ENCODE peak calls at places on chromosome 9, in four cellular contexts. One of them, this sample, is unnamed.

GRCh38 chr9:99971410-99971809 is 65.0 kb downstream of the STX17 start:
- DNase-seq in cardiac fibroblast: no peak
- DNase-seq in ACHN: no peak
- DNase-seq in GM13976: no peak
- DNase-seq in this sample: no peak

GRCh38 chr9:105842023-105842644 is 147.8 kb downstream of the TMEM38B start:
- DNase-seq in cardiac fibroblast: peak
- DNase-seq in ACHN: peak
- DNase-seq in GM13976: peak
- DNase-seq in this sample: peak

GRCh38 chr9:83062011-83062652 is 810 bp downstream of the RASEF start:
- DNase-seq in cardiac fibroblast: peak
- DNase-seq in ACHN: peak
- DNase-seq in GM13976: no peak
- DNase-seq in this sample: no peak

GRCh38 chr9:78777747-78778146 is 480.8 kb downstream of the PSAT1 start:
- DNase-seq in cardiac fibroblast: no peak
- DNase-seq in ACHN: no peak
- DNase-seq in GM13976: no peak
- DNase-seq in this sample: no peak

GRCh38 chr9:38263534-38263933 is 129.0 kb upstream of the ALDH1B1 start:
- DNase-seq in cardiac fibroblast: peak
- DNase-seq in ACHN: peak
- DNase-seq in GM13976: no peak
- DNase-seq in this sample: no peak

GRCh38 chr9:99261923-99262322 is 39.8 kb downstream of the SEC61B start:
- DNase-seq in cardiac fibroblast: no peak
- DNase-seq in ACHN: no peak
- DNase-seq in GM13976: no peak
- DNase-seq in this sample: no peak

GRCh38 chr9:113598883-113599282 is 135.4 kb downstream of the RGS3 start:
- DNase-seq in cardiac fibroblast: no peak
- DNase-seq in ACHN: no peak
- DNase-seq in GM13976: no peak
- DNase-seq in this sample: no peak

GRCh38 chr9:96150324-96151023 is 151.5 kb downstream of the HSD17B3 start:
- DNase-seq in cardiac fibroblast: no peak
- DNase-seq in ACHN: no peak
- DNase-seq in GM13976: no peak
- DNase-seq in this sample: no peak

GRCh38 chr9:133144142-133144886 is 19.4 kb downstream of the GBGT1 start:
- DNase-seq in cardiac fibroblast: peak
- DNase-seq in ACHN: peak
- DNase-seq in GM13976: peak
- DNase-seq in this sample: peak

GRCh38 chr9:88672874-88673695 is 138.1 kb downstream of the NXNL2 start:
- DNase-seq in cardiac fibroblast: no peak
- DNase-seq in ACHN: no peak
- DNase-seq in GM13976: no peak
- DNase-seq in this sample: no peak

GRCh38 chr9:127954831-127955293 is 17.2 kb upstream of the DPM2 start:
- DNase-seq in cardiac fibroblast: no peak
- DNase-seq in ACHN: no peak
- DNase-seq in GM13976: no peak
- DNase-seq in this sample: no peak

GRCh38 chr9:127056446-127056845 is 66.0 kb downstream of the ANGPTL2 start:
- DNase-seq in cardiac fibroblast: no peak
- DNase-seq in ACHN: no peak
- DNase-seq in GM13976: no peak
- DNase-seq in this sample: no peak

GRCh38 chr9:74277532-74277931 is 219.6 kb upstream of the RORB start:
- DNase-seq in cardiac fibroblast: no peak
- DNase-seq in ACHN: no peak
- DNase-seq in GM13976: peak
- DNase-seq in this sample: no peak

GRCh38 chr9:31185831-31186230 is 1198.6 kb upstream of the ACO1 start:
- DNase-seq in cardiac fibroblast: peak
- DNase-seq in ACHN: peak
- DNase-seq in GM13976: no peak
- DNase-seq in this sample: no peak

GRCh38 chr9:16361118-16361517 is 509.4 kb downstream of the BNC2 start:
- DNase-seq in cardiac fibroblast: peak
- DNase-seq in ACHN: no peak
- DNase-seq in GM13976: no peak
- DNase-seq in this sample: no peak

GRCh38 chr9:72981433-72981832 is 28.6 kb upstream of the ALDH1A1 start:
- DNase-seq in cardiac fibroblast: no peak
- DNase-seq in ACHN: no peak
- DNase-seq in GM13976: no peak
- DNase-seq in this sample: no peak

GRCh38 chr9:110141118-110141797 is 66.7 kb downstream of the C9orf152 start:
- DNase-seq in cardiac fibroblast: peak
- DNase-seq in ACHN: peak
- DNase-seq in GM13976: no peak
- DNase-seq in this sample: no peak

GRCh38 chr9:8531831-8532230 is 732.3 kb upstream of the DMAC1 start:
- DNase-seq in cardiac fibroblast: no peak
- DNase-seq in ACHN: no peak
- DNase-seq in GM13976: no peak
- DNase-seq in this sample: no peak

GRCh38 chr9:136615631-136616306 is 46.9 kb upstream of the EGFL7 start:
- DNase-seq in cardiac fibroblast: no peak
- DNase-seq in ACHN: no peak
- DNase-seq in GM13976: peak
- DNase-seq in this sample: no peak

GRCh38 chr9:122084276-122084675 is 8.8 kb downstream of the TTLL11 start:
- DNase-seq in cardiac fibroblast: no peak
- DNase-seq in ACHN: no peak
- DNase-seq in GM13976: no peak
- DNase-seq in this sample: no peak

GRCh38 chr9:8616419-8616818 is 816.8 kb upstream of the DMAC1 start:
- DNase-seq in cardiac fibroblast: no peak
- DNase-seq in ACHN: peak
- DNase-seq in GM13976: no peak
- DNase-seq in this sample: no peak

GRCh38 chr9:8718121-8718725 is 918.6 kb upstream of the DMAC1 start:
- DNase-seq in cardiac fibroblast: peak
- DNase-seq in ACHN: peak
- DNase-seq in GM13976: no peak
- DNase-seq in this sample: no peak

GRCh38 chr9:97954550-97954989 is 16.6 kb upstream of the HEMGN start:
- DNase-seq in cardiac fibroblast: peak
- DNase-seq in ACHN: peak
- DNase-seq in GM13976: peak
- DNase-seq in this sample: peak

GRCh38 chr9:133772581-133772980 is 34.4 kb upstream of the SARDH start:
- DNase-seq in cardiac fibroblast: no peak
- DNase-seq in ACHN: no peak
- DNase-seq in GM13976: no peak
- DNase-seq in this sample: no peak

This sample was measured in germinal center.